ENCODE peak calls at places on chromosomes 7 and 10, in six cellular contexts. A is HuH-7.5; T is T follicular helper cell; V is T-helper 2 cell; N is NCI-H1436 treated with DMSO at 0.1 percent for 48 hours; I is stimulated activated naive CD4-positive, alpha-beta T cell. B is an unnamed sample.

GRCh38 chr10:2012209-2012608 is 274.9 kb upstream of the ADARB2 start:
- DNase-seq in A (no peak), T (no peak), V (no peak), N (no peak), I (no peak), B (no peak)

GRCh38 chr10:90779573-90779972 is 78.3 kb downstream of the HTR7 start:
- DNase-seq in A (no peak), T (no peak), V (no peak), N (no peak), I (no peak), B (no peak)

GRCh38 chr7:80401708-80402107 is 110.2 kb downstream of the GNAT3 start:
- DNase-seq in A (no peak), T (no peak), V (no peak), N (no peak), I (no peak), B (no peak)

GRCh38 chr10:58870070-58870469 is 306.4 kb upstream of the PHYHIPL start:
- DNase-seq in A (no peak), T (no peak), V (no peak), N (no peak), I (no peak), B (no peak)

GRCh38 chr10:63703113-63703670 is 182.0 kb downstream of the REEP3 start:
- DNase-seq in A (no peak), T (no peak), V (no peak), N (no peak), I (no peak), B (no peak)

GRCh38 chr10:79112898-79113431 is 44.2 kb downstream of the ZMIZ1 start:
- DNase-seq in A (no peak), T (no peak), V (no peak), N (no peak), I (no peak), B (no peak)

GRCh38 chr7:114026486-114027089 is 107.8 kb upstream of the PPP1R3A start:
- DNase-seq in A (no peak), T (no peak), V (no peak), N (peak; percentile 2), I (no peak), B (no peak)

GRCh38 chr10:81978238-81978637 is 103.2 kb downstream of the NRG3 start:
- DNase-seq in A (no peak), T (no peak), V (no peak), N (no peak), I (no peak), B (no peak)

GRCh38 chr10:96395931-96396877 is 37.4 kb upstream of the OPALIN start:
- DNase-seq in A (peak; percentile 79), T (peak; percentile 31), V (no peak), N (no peak), I (peak; percentile 24), B (peak; percentile 25)

GRCh38 chr10:1228463-1228975 is 172.3 kb downstream of the WDR37 start:
- DNase-seq in A (no peak), T (no peak), V (no peak), N (no peak), I (no peak), B (no peak)

GRCh38 chr7:92456241-92456640 is 9.0 kb downstream of the GATAD1 start:
- DNase-seq in A (no peak), T (no peak), V (no peak), N (no peak), I (no peak), B (no peak)

GRCh38 chr10:121961456-121961855 is 13.6 kb downstream of the NSMCE4A start:
- DNase-seq in A (no peak), T (no peak), V (no peak), N (no peak), I (no peak), B (no peak)

GRCh38 chr7:138954545-138955475 is 26.4 kb downstream of the KIAA1549 start:
- DNase-seq in A (no peak), T (no peak), V (no peak), N (no peak), I (no peak), B (no peak)

GRCh38 chr10:13613519-13613918 is 26.8 kb downstream of the PRPF18 start:
- DNase-seq in A (no peak), T (no peak), V (no peak), N (no peak), I (no peak), B (no peak)

GRCh38 chr7:17554341-17555015 is 256.0 kb downstream of the AHR start:
- DNase-seq in A (no peak), T (no peak), V (no peak), N (no peak), I (no peak), B (no peak)

GRCh38 chr7:30065746-30066145 is 37.5 kb downstream of the PLEKHA8 start:
- DNase-seq in A (no peak), T (no peak), V (no peak), N (no peak), I (no peak), B (no peak)

GRCh38 chr7:92415225-92415624 is 32.1 kb upstream of the GATAD1 start:
- DNase-seq in A (no peak), T (no peak), V (no peak), N (no peak), I (no peak), B (no peak)

GRCh38 chr10:15515207-15515606 is 144.1 kb upstream of the FAM171A1 start:
- DNase-seq in A (no peak), T (no peak), V (no peak), N (no peak), I (no peak), B (no peak)

GRCh38 chr10:3654496-3654895 is 130.5 kb downstream of the KLF6 start:
- DNase-seq in A (no peak), T (no peak), V (no peak), N (no peak), I (no peak), B (no peak)

GRCh38 chr10:131972474-131973071 is 9.2 kb downstream of the BNIP3 start:
- DNase-seq in A (no peak), T (no peak), V (no peak), N (no peak), I (peak; percentile 29), B (no peak)

GRCh38 chr7:25361863-25362262 is 133.6 kb upstream of the NPVF start:
- DNase-seq in A (no peak), T (no peak), V (no peak), N (no peak), I (no peak), B (no peak)

GRCh38 chr10:125023269-125023668 is 81.3 kb downstream of the ZRANB1 start:
- DNase-seq in A (peak; percentile 74), T (no peak), V (no peak), N (no peak), I (no peak), B (no peak)

GRCh38 chr7:116525913-116526857 is 1.3 kb downstream of the CAV1 start:
- DNase-seq in A (peak; percentile 77), T (peak; percentile 23), V (peak; percentile 25), N (no peak), I (peak; percentile 19), B (peak; percentile 57)

GRCh38 chr10:122343135-122343800 is 31.2 kb upstream of the PLEKHA1 start:
- DNase-seq in A (no peak), T (no peak), V (no peak), N (no peak), I (no peak), B (no peak)

GRCh38 chr10:93072713-93073538 is 767 bp upstream of the CYP26A1 start:
- DNase-seq in A (peak; percentile 59), T (no peak), V (no peak), N (no peak), I (no peak), B (no peak)

GRCh38 chr7:114293289-114294012 is 121.2 kb upstream of the FOXP2 start:
- DNase-seq in A (peak; percentile 10), T (no peak), V (no peak), N (no peak), I (no peak), B (no peak)

GRCh38 chr7:91946549-91946948 is 5.9 kb downstream of the AKAP9 start:
- DNase-seq in A (no peak), T (no peak), V (no peak), N (no peak), I (no peak), B (no peak)

GRCh38 chr7:134370135-134370534 is 53.4 kb upstream of the SLC35B4 start:
- DNase-seq in A (no peak), T (no peak), V (no peak), N (no peak), I (no peak), B (no peak)

GRCh38 chr10:132815161-132815857 is 29.4 kb upstream of the NKX6-2 start:
- DNase-seq in A (no peak), T (no peak), V (no peak), N (no peak), I (no peak), B (no peak)

GRCh38 chr7:48337012-48337621 is 165.9 kb downstream of the ABCA13 start:
- DNase-seq in A (peak; percentile 30), T (no peak), V (no peak), N (no peak), I (no peak), B (no peak)

GRCh38 chr7:150854066-150855000 is 2.0 kb downstream of the AOC1 start:
- DNase-seq in A (no peak), T (no peak), V (no peak), N (no peak), I (no peak), B (no peak)

GRCh38 chr7:148624735-148625134 is 34.2 kb downstream of the C7orf33 start:
- DNase-seq in A (no peak), T (no peak), V (no peak), N (no peak), I (no peak), B (no peak)

GRCh38 chr10:43390791-43391190 is 18.2 kb downstream of the HNRNPF start:
- DNase-seq in A (no peak), T (peak; percentile 35), V (no peak), N (no peak), I (no peak), B (peak; percentile 28)

B was measured in T-cell.